ENCODE peak calls at places on chromosomes 6 and 20, in eight cellular contexts. O is cardiac muscle cell, Y is A549, I is AG04450, Q is LoVo, S is Ammon's horn, B is progenitor cell of endocrine pancreas, H is H7. G is an unnamed sample.

GRCh38 chr6:50976907-50977306 is 158.2 kb downstream of the TFAP2B start:
- DNase-seq in Y (no peak), O (no peak), Q (no peak), S (no peak), B (no peak), H (no peak), I (no peak), G (no peak)

GRCh38 chr6:150813319-150813992 is 52.0 kb upstream of the MTHFD1L start:
- DNase-seq in B (no peak), Y (peak), Q (peak), S (peak), I (no peak), O (no peak), H (no peak), G (no peak)

GRCh38 chr6:169205176-169206160 is 48.2 kb downstream of the THBS2 start:
- DNase-seq in Y (no peak), H (peak), O (no peak), I (peak), Q (no peak), S (no peak), B (no peak), G (no peak)

GRCh38 chr20:58718729-58719128 is 26.1 kb downstream of the NPEPL1 start:
- DNase-seq in Q (no peak), I (no peak), Y (no peak), B (no peak), O (no peak), S (no peak), H (peak), G (no peak)

GRCh38 chr6:143225929-143226328 is 165.2 kb downstream of the AIG1 start:
- DNase-seq in I (no peak), Q (no peak), B (no peak), H (no peak), S (no peak), O (no peak), Y (no peak), G (no peak)

GRCh38 chr6:16239798-16240123 is 1.4 kb downstream of the GMPR start:
- DNase-seq in O (no peak), I (no peak), B (no peak), Y (peak), H (peak), S (peak), Q (no peak), G (peak)

GRCh38 chr6:109513571-109514071 is 30.6 kb upstream of the ZBTB24 start:
- DNase-seq in S (no peak), Q (peak), I (no peak), O (no peak), Y (peak), B (no peak), H (no peak), G (no peak)

GRCh38 chr6:57329933-57330332 is 12.5 kb downstream of the PRIM2 start:
- DNase-seq in B (no peak), Q (no peak), Y (no peak), O (no peak), S (no peak), H (no peak), I (no peak), G (no peak)

GRCh38 chr6:15259766-15260098 is 13.9 kb downstream of the JARID2 start:
- DNase-seq in Q (no peak), H (no peak), Y (no peak), B (no peak), S (peak), O (no peak), I (no peak), G (no peak)

GRCh38 chr6:169777896-169778295 is 26.5 kb downstream of the ERMARD start:
- DNase-seq in S (no peak), H (no peak), Y (no peak), B (no peak), O (no peak), I (no peak), Q (no peak), G (no peak)

GRCh38 chr6:12064125-12064524 is 52.0 kb downstream of the HIVEP1 start:
- DNase-seq in I (peak), Q (no peak), O (no peak), B (no peak), Y (no peak), S (no peak), H (no peak), G (no peak)

GRCh38 chr6:38799529-38800184 is 84.5 kb downstream of the DNAH8 start:
- DNase-seq in O (no peak), Y (no peak), B (no peak), Q (no peak), I (no peak), H (no peak), S (no peak), G (no peak)

GRCh38 chr20:34946661-34947060 is 8.9 kb downstream of the GSS start:
- DNase-seq in O (no peak), H (no peak), Y (no peak), S (no peak), I (no peak), Q (no peak), B (no peak), G (no peak)

GRCh38 chr6:169097336-169098052 is 156.2 kb downstream of the THBS2 start:
- DNase-seq in I (peak), S (no peak), B (no peak), Y (no peak), O (no peak), H (no peak), Q (no peak), G (no peak)

GRCh38 chr20:46647469-46647868 is 3.8 kb downstream of the SLC13A3 start:
- DNase-seq in O (no peak), H (no peak), Y (no peak), B (no peak), I (no peak), S (peak), Q (no peak), G (no peak)

GRCh38 chr20:19540401-19540800 is 217.7 kb upstream of the RIN2 start:
- DNase-seq in O (no peak), H (no peak), I (no peak), S (peak), B (no peak), Q (no peak), Y (no peak), G (peak)

GRCh38 chr20:14790771-14791517 is 453.5 kb upstream of the FLRT3 start:
- DNase-seq in S (no peak), Q (no peak), H (no peak), O (no peak), I (no peak), Y (no peak), B (no peak), G (no peak)

GRCh38 chr6:118660218-118660569 is 8.8 kb upstream of the CEP85L start:
- DNase-seq in H (no peak), O (peak), S (no peak), B (no peak), Y (no peak), Q (no peak), I (no peak), G (no peak)